ENCODE peak calls at places on chromosomes 12 and 14, in four cellular contexts. W is GM23338, Y is stomach, P is suprapubic skin. G is an unnamed sample.

GRCh38 chr14:69137456-69138188 is 15.3 kb downstream of the DCAF5 start:
- DNase-seq in W (no peak), Y (no peak), P (no peak), G (no peak)

GRCh38 chr12:95322335-95322734 is 104.7 kb downstream of the VEZT start:
- DNase-seq in W (no peak), Y (no peak), P (no peak), G (no peak)

GRCh38 chr12:103994235-103994634 is 28.6 kb downstream of the TDG start:
- DNase-seq in W (no peak), Y (no peak), P (no peak), G (no peak)

GRCh38 chr12:32891526-32891925 is 5.1 kb downstream of the PKP2 start:
- DNase-seq in W (no peak), Y (no peak), P (no peak), G (no peak)

GRCh38 chr12:30694412-30694955 is 1.2 kb downstream of the IPO8 start:
- DNase-seq in W (peak; percentile 27), Y (no peak), P (no peak), G (no peak)

GRCh38 chr12:25581067-25581466 is 28.0 kb upstream of the LMNTD1 start:
- DNase-seq in W (no peak), Y (no peak), P (no peak), G (no peak)

GRCh38 chr14:50910495-50911420 is 33.5 kb downstream of the PYGL start:
- DNase-seq in W (peak; percentile 51), Y (no peak), P (no peak), G (no peak)

GRCh38 chr12:118337194-118337838 is 35.4 kb downstream of the TAOK3 start:
- DNase-seq in W (no peak), Y (no peak), P (no peak), G (no peak)

GRCh38 chr14:32469388-32470160 is 140.5 kb downstream of the AKAP6 start:
- DNase-seq in W (peak; percentile 60), Y (no peak), P (no peak), G (no peak)

GRCh38 chr12:112005419-112006395 is 7.3 kb downstream of the TMEM116 start:
- DNase-seq in W (peak; percentile 88), Y (peak; percentile 67), P (no peak), G (no peak)

DNA sequence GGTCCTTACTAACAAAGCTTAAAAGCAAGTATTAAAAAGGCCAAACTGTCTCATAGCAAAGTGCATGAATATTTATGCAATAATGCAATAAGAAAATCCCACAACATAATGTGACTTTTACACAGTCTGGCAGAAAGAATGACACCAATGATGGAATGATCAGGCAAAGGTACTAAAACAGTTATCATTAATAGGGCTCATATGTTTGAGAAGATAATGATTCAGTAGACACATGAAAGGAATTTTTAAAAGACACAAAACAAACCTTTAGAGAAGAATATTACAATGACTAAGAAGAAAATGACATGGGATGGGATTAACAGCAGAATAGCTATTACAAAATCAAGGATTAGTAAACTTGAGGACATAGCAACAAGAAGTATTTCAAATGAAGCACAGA is 1411.2 kb upstream of the TMEM132C start:
- DNase-seq in W (no peak), Y (no peak), P (no peak), G (no peak)
- TF ChIP-seq POLR2AphosphoS5 in W (no peak), Y (no peak), P (no peak), G (no peak)

DNA sequence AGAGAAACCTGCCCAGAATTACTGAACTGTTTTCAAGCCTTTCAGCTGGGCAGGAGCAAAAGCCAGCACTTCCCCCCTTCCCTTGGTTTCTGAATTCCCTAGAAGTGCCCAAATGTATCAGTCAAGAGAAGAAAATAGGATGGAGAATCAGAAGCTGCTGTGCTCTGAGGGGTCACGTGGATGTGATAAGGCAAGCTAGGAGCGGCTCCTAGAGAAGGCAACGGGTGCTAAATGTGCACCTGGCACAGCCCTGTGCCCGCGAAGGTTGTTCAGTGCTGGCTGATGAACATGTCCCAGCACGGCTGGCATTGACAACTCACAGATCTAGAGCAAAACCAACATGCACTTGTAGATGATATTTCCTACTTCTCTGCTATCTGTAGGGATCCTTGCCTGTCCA is 8.3 kb downstream of the EMG1 start:
- DNase-seq in W (no peak), Y (no peak), P (no peak), G (no peak)
- TF ChIP-seq POLR2AphosphoS5 in W (no peak), Y (no peak), P (no peak), G (no peak)

DNA sequence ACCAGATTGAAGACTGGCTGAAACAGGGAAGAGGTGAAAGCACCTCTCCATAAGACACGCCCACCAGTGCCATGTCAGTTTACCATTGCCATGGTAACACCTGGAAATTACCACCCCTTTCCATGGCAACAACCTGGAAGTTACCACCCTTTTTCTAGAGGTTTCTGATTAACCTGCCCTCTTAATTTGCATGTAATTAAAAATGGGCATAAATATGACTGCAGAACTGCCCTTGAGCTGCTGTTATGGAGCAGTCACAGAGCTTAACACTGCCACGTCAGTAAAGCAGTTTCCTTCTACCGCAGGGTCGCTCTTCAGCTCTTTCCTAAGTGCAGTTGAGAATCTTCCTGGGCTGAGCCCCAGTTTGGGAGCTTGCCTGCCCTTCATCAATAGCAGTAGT is 55.2 kb downstream of the RASSF3 start:
- DNase-seq in W (peak; percentile 77), Y (no peak), P (peak; percentile 13), G (no peak)
- TF ChIP-seq POLR2AphosphoS5 in W (no peak), Y (no peak), P (no peak), G (no peak)

GRCh38 chr14:93960774-93961438 is 15.5 kb downstream of the ASB2 start:
- DNase-seq in W (no peak), Y (no peak), P (no peak), G (no peak)

GRCh38 chr14:93963692-93964091 is 12.7 kb downstream of the ASB2 start:
- DNase-seq in W (no peak), Y (no peak), P (no peak), G (no peak)

GRCh38 chr14:93962701-93963601 is 13.4 kb downstream of the ASB2 start:
- DNase-seq in W (no peak), Y (no peak), P (no peak), G (no peak)

GRCh38 chr14:93960108-93960475 is 16.3 kb downstream of the ASB2 start:
- DNase-seq in W (no peak), Y (no peak), P (no peak), G (no peak)

DNA sequence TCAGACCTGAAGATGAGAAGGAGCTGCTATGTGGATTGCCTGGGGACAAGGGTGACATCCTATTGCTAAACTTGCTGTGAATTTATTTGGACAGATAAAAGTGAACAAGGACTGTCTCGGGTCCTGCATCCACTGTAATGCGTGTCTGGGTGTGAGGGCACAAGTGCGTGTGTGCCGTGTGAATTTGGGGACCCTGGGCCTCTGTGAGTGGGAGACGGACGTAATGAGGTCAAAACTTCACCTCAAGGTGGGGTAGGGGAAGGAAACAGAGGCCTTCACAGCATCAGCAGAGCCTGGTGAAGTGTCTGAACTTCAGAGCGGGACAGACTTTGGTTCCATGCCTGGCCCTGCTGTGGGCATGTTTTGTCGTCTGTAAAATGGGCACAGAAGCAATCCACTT is 14.8 kb downstream of the ASB2 start:
- DNase-seq in W (no peak), Y (no peak), P (no peak), G (no peak)
- TF ChIP-seq POLR2AphosphoS5 in W (no peak), Y (no peak), P (no peak), G (no peak)

DNA sequence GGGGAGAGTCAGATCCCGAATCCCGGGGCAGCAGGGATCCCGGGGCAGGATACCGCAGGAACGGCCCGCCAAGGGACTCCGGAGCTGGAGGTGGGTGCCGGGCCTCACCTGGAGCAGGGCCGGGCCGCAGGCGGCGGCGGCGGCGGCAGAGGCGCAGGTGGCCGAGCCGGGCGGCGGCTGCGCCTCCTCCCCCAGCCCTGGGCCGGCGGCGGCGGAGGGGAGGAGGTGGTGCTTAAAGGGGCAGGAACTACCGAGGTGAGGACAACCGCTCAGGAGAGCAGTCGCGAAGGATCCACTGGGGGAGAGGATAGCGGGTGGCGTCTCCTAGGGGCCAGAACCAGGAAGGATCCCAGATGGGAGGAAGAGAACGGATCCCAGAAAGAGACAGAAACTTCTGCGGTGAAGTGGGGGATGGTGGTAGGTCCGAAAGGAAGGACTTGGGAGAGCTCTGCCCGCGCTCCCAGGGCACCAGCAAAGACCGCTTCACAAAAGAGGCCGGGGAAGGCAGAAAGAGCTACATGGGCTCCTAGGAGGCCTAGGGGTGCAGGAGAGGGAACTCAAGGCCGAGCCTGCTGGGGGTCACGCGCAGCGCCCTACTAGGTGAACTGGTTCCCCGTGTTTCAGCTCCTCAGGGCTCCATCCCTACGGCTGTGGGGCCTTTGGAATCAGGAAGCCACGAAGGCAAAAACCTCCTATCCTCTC is 4.9 kb upstream of the BAZ2A start:
- DNase-seq in W (peak; percentile 88), Y (peak; percentile 80), P (peak; percentile 89), G (peak; percentile 93)
- TF ChIP-seq POLR2AphosphoS5 in W (peak; percentile 19), Y (peak; percentile 75), P (no peak), G (peak; percentile 84)

GRCh38 chr14:75067212-75067611 is 2.2 kb upstream of the ZC2HC1C start:
- DNase-seq in W (no peak), Y (no peak), P (no peak), G (no peak)

GRCh38 chr14:75060420-75060819 is 3.4 kb downstream of the ACYP1 start:
- DNase-seq in W (no peak), Y (no peak), P (no peak), G (no peak)

GRCh38 chr14:75063013-75063412 is 811 bp downstream of the ACYP1 start:
- DNase-seq in W (no peak), Y (no peak), P (no peak), G (no peak)

GRCh38 chr14:75064205-75064567 is 362 bp upstream of the ACYP1 start:
- DNase-seq in W (no peak), Y (no peak), P (no peak), G (no peak)

DNA sequence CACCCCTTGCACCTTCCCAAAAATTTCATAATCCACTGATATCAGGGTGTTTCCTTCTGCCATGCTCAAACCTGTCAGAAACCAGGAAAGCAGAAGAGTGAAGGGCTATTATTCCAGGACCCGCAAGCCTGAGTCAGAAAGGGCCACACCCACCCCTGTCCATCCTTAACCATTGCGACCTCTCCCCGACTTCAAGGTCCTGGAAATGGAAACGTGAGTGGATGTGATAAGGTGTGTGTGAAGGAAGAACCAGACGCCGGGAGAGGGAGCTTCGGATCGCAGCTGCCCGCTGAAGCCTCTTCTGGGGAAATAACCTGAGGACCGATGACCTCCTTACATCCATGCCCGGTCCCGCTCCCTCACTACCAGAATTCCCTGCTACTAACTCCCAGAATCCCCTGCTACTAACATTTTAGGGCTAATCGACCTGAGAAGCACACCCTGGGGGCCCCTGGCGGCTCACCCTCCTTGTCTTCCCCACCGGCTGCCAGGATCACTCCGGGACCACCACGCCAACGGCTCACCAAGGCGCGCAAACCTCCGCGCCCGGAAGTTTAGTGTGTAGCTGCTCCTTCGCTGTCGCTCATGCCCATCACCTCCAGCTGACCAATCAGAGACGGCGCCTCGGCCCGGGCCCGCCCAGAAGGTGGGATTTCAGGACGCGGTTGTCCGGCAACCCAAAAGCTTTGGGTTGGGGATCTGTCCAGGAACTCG is at the start of gene ACYP1:
- DNase-seq in W (peak; percentile 96), Y (peak; percentile 95), P (peak; percentile 97), G (peak; percentile 97)
- TF ChIP-seq POLR2AphosphoS5 in W (peak; percentile 80), Y (peak; percentile 66), P (no peak), G (peak; percentile 67)

G was measured in sigmoid colon.